ENCODE peak calls at places on chromosomes 6 and 20, in nine cellular contexts. G, J, S, W, Q, E, F, Y and P are unnamed samples. For H3K36me3 and H3K79me2, the result is how much of the 10 kb centered on the place peaks cover.

GRCh38 chr20:37911838-37912273 is 8.9 kb downstream of the VSTM2L start:
- DNase-seq in J (peak), W (peak), F (peak), Y (no peak), G (peak), Q (no peak), E (peak), S (no peak), P (no peak)

GRCh38 chr6:165630544-165630953 is 32.5 kb downstream of the PDE10A start:
- DNase-seq in W (no peak), G (no peak), Q (no peak), E (no peak), J (no peak), S (peak), F (no peak), Y (no peak), P (no peak)

GRCh38 chr6:292506-293184 is 358 bp downstream of the DUSP22 start:
- DNase-seq in S (peak), Q (peak), E (peak), Y (no peak), F (peak), W (peak), G (peak), J (peak), P (peak)

GRCh38 chr6:22755605-22756004 is 186.2 kb downstream of the HDGFL1 start:
- DNase-seq in J (no peak), E (no peak), F (no peak), Q (no peak), W (no peak), G (no peak), Y (no peak), S (peak), P (no peak)

GRCh38 chr6:36944650-36945049 is 9.9 kb upstream of the PI16 start:
- DNase-seq in Q (no peak), J (no peak), Y (no peak), E (no peak), W (peak), G (no peak), S (no peak), F (no peak), P (no peak)

GRCh38 chr6:42451146-42451594 is 556 bp downstream of the TRERF1 start:
- DNase-seq in S (peak), F (no peak), Q (peak), E (no peak), W (no peak), Y (no peak), G (no peak), J (peak), P (no peak)

GRCh38 chr20:50020283-50020682 is 37.5 kb downstream of the SNAI1 start:
- DNase-seq in Q (no peak), E (no peak), W (peak), Y (peak), G (no peak), J (no peak), S (peak), F (no peak), P (no peak)

GRCh38 chr6:31400467-31401289 is 2.7 kb upstream of the MICA start:
- DNase-seq in J (no peak), G (peak), Q (peak), E (peak), F (peak), S (peak), W (peak), Y (no peak), P (peak)

GRCh38 chr6:30127238-30128093 is 8.5 kb upstream of the TRIM40 start:
- DNase-seq in Q (no peak), J (no peak), E (no peak), Y (no peak), W (no peak), G (no peak), S (no peak), F (peak), P (no peak)

GRCh38 chr6:168926306-168926705 is 327.3 kb downstream of the THBS2 start:
- DNase-seq in E (no peak), S (no peak), Q (no peak), W (no peak), G (no peak), F (no peak), J (no peak), Y (no peak), P (no peak)

GRCh38 chr6:1917628-1918371 is 308.1 kb downstream of the FOXC1 start:
- DNase-seq in Y (peak), W (peak), F (peak), J (no peak), S (peak), Q (peak), G (peak), E (peak), P (no peak)

GRCh38 chr6:52132326-52132725 is 44.9 kb upstream of the PKHD1 start:
- DNase-seq in S (no peak), E (no peak), Q (no peak), W (no peak), Y (no peak), J (no peak), F (no peak), G (no peak), P (no peak)

GRCh38 chr6:36971926-36972673 is 13.9 kb downstream of the MTCH1 start:
- DNase-seq in E (no peak), S (no peak), F (no peak), Q (no peak), Y (no peak), W (no peak), J (no peak), G (no peak), P (no peak)

GRCh38 chr20:37387519-37388269 is 41.8 kb downstream of the SRC start:
- DNase-seq in Y (no peak), S (no peak), W (no peak), Q (no peak), E (no peak), G (peak), F (no peak), J (no peak), P (no peak)

GRCh38 chr6:156826290-156826955 is 49.2 kb downstream of the ARID1B start:
- DNase-seq in Y (no peak), W (no peak), G (no peak), Q (no peak), S (no peak), J (peak), E (no peak), F (peak), P (no peak)

GRCh38 chr20:6058684-6059295 is 4.9 kb upstream of the LRRN4 start:
- DNase-seq in Y (peak), J (no peak), F (peak), S (no peak), W (peak), G (peak), Q (no peak), E (no peak), P (no peak)

GRCh38 chr20:4267242-4267641 is 251.9 kb upstream of the RNF24 start:
- DNase-seq in J (no peak), Y (no peak), W (no peak), Q (no peak), G (no peak), S (no peak), E (no peak), F (no peak), P (no peak)

GRCh38 chr20:31781945-31782344 is 37.2 kb upstream of the MYLK2 start:
- DNase-seq in S (no peak), Q (no peak), F (no peak), J (peak), G (no peak), Y (no peak), W (peak), E (no peak), P (no peak)
- H3K36me3 ChIP-seq in S (under half), Q (under half), F (under half), J (half or more), G (under half), Y (under half), W (under half), E (half or more), P (half or more)

GRCh38 chr6:151325075-151326050 is 66.0 kb downstream of the ZBTB2 start:
- DNase-seq in S (peak), G (peak), J (no peak), F (peak), E (peak), Q (peak), W (peak), Y (peak), P (no peak)
- H3K27ac ChIP-seq in S (peak), G (no peak), J (no peak), F (no peak), E (no peak), Q (peak), W (peak), Y (peak), P (no peak)

GRCh38 chr6:85678602-85679444 is 36.1 kb upstream of the SYNCRIP start:
- DNase-seq in Q (peak), J (peak), G (peak), E (peak), S (peak), Y (peak), W (peak), F (peak), P (peak)

GRCh38 chr6:85678000-85678601 is 35.4 kb upstream of the SYNCRIP start:
- DNase-seq in F (no peak), E (no peak), Y (no peak), J (no peak), S (no peak), Q (no peak), W (no peak), G (no peak), P (no peak)

GRCh38 chr6:85677243-85677956 is 34.7 kb upstream of the SYNCRIP start:
- DNase-seq in E (no peak), Y (no peak), J (peak), F (no peak), G (peak), Q (peak), W (no peak), S (peak), P (peak)

GRCh38 chr6:85680388-85680787 is 37.7 kb upstream of the SYNCRIP start:
- DNase-seq in S (no peak), W (no peak), F (no peak), G (no peak), Q (no peak), E (peak), J (no peak), Y (no peak), P (peak)

GRCh38 chr6:85679445-85680123 is 36.9 kb upstream of the SYNCRIP start:
- DNase-seq in F (no peak), W (no peak), G (no peak), Y (no peak), S (no peak), J (no peak), Q (peak), E (no peak), P (peak)
- H3K79me2 ChIP-seq in F (under half), W (half or more), G (under half), Y (half or more), S (under half), J (under half), Q (under half), E (half or more), P (half or more)

GRCh38 chr6:54058236-54058635 is 53.0 kb upstream of the MLIP start:
- DNase-seq in F (no peak), E (no peak), Q (no peak), W (no peak), G (no peak), J (no peak), S (no peak), Y (no peak), P (no peak)

GRCh38 chr6:54059683-54060082 is 51.6 kb upstream of the MLIP start:
- DNase-seq in S (peak), W (no peak), Q (no peak), E (no peak), J (no peak), F (no peak), Y (no peak), G (no peak), P (no peak)

GRCh38 chr6:54053893-54054391 is 57.3 kb upstream of the MLIP start:
- DNase-seq in J (no peak), Y (peak), F (peak), Q (peak), W (peak), E (no peak), S (peak), G (peak), P (no peak)

GRCh38 chr6:54056105-54056504 is 55.1 kb upstream of the MLIP start:
- DNase-seq in S (no peak), Q (no peak), F (no peak), W (no peak), E (no peak), Y (no peak), G (no peak), J (no peak), P (no peak)

GRCh38 chr6:54057068-54057467 is 54.2 kb upstream of the MLIP start:
- DNase-seq in J (no peak), W (no peak), Y (no peak), Q (no peak), F (no peak), E (no peak), G (no peak), S (no peak), P (no peak)
- H3K36me3 ChIP-seq in J (under half), W (under half), Y (under half), Q (under half), F (under half), E (under half), G (under half), S (under half), P (under half)

DNA sequence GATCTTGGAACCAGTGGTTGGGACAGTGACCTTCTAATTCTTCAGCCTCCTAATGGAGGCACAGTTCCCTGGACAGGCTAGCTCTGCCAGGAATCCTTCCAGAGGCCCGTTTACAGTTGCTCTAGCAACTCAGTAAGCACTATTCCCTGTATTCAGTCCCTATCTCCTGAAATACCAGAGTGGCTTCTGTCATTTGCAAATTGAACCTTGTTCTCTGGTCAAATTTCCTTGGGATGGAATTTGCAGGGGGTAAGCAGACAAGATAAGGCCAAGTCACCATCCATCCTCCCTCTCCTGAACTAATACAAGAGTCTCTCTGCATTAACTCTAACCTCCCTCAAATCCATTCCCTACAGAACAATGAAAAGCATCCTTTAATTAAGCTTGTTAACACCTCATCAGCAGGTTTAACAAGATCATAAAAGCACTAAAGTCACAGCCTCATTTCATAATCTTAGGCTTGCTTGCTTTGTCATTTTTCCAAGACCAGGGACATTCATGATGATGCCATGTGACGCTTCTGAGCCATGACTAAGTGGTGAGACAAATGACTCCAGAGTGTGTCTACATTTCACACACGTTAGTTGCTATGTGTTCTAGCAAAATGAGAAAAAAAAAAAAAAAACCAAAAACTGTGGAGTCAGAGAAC is 37.1 kb downstream of the SLC22A23 start:
- DNase-seq in F (peak), Y (peak), S (no peak), Q (peak), E (no peak), G (peak), W (peak), J (no peak), P (no peak)
- H3K27ac ChIP-seq in F (no peak), Y (peak), S (no peak), Q (no peak), E (no peak), G (peak), W (peak), J (no peak), P (no peak)

DNA sequence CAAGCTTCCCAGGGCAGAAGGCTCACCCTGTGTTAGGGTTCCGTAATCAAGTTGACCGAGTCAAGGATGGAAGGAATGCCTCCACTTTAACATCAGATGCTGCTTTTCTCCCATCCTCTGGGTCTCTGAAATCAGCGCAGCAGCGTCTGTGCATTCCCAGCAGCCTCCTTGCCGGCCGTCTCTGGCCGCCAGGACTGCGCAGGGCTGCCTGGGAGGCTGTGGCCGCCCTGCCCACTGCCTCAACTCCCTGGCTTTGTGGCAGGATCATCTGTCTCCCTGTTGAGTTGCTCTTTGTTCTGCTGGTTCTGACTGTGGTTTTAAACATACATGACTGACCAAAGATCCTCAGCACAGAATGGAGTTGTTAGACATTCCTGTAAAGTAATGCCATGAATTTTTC is 56.5 kb downstream of the DLL1 start:
- DNase-seq in W (no peak), Q (no peak), F (no peak), S (no peak), E (no peak), Y (no peak), G (no peak), J (no peak), P (no peak)
- H3K79me2 ChIP-seq in W (under half), Q (under half), F (under half), S (under half), E (under half), Y (under half), G (under half), J (under half), P (under half)

GRCh38 chr20:24963672-24964517 is 14.8 kb downstream of the CST7 start:
- DNase-seq in G (no peak), Y (no peak), J (no peak), E (peak), W (no peak), Q (no peak), F (no peak), S (no peak), P (no peak)

GRCh38 chr20:24961384-24962181 is 12.5 kb downstream of the CST7 start:
- DNase-seq in J (no peak), W (no peak), Y (no peak), Q (no peak), F (no peak), E (no peak), G (no peak), S (no peak), P (no peak)

GRCh38 chr20:24962510-24962909 is 13.4 kb downstream of the CST7 start:
- DNase-seq in J (no peak), Q (no peak), W (no peak), F (no peak), E (peak), Y (no peak), S (no peak), G (no peak), P (no peak)

GRCh38 chr20:24960861-24961260 is 11.8 kb downstream of the CST7 start:
- DNase-seq in Y (no peak), J (no peak), E (no peak), Q (no peak), G (no peak), W (no peak), F (peak), S (no peak), P (no peak)

GRCh38 chr20:24962182-24962492 is 13.1 kb downstream of the CST7 start:
- DNase-seq in G (no peak), Y (no peak), F (no peak), W (no peak), S (no peak), E (peak), Q (no peak), J (no peak), P (no peak)
- H3K36me3 ChIP-seq in G (under half), Y (under half), F (under half), W (under half), S (under half), E (half or more), Q (under half), J (under half), P (under half)

GRCh38 chr6:153129873-153130514 is 1.1 kb downstream of the RGS17 start:
- DNase-seq in W (no peak), Q (no peak), E (no peak), S (peak), Y (no peak), J (no peak), G (peak), F (peak), P (no peak)
- H3K27ac ChIP-seq in W (no peak), Q (peak), E (no peak), S (no peak), Y (no peak), J (no peak), G (no peak), F (no peak), P (no peak)

GRCh38 chr6:32944265-32944664 is 3.4 kb upstream of the HLA-DMB start:
- DNase-seq in J (peak), G (no peak), W (no peak), Q (no peak), E (peak), Y (no peak), F (no peak), S (no peak), P (peak)
- H3K79me2 ChIP-seq in J (under half), G (under half), W (under half), Q (under half), E (under half), Y (under half), F (under half), S (under half), P (half or more)